ENCODE peak calls at places on chromosome X, in ten cellular contexts. One of them, this sample, is unnamed.
A peak's percentile ranks its signal among the peaks of the same experiment; 100 is the strongest.

GRCh38 chrX:107710617-107711391 is 64.8 kb downstream of the TSC22D3 start:
- DNase-seq in ovary: no peak
- DNase-seq in amniotic stem cell: peak; percentile 68
- DNase-seq in glutamatergic neuron: no peak
- DNase-seq in activated T-helper 9 cell treated with anti-CD3 and anti-CD28 coated beads, Interleukin-2, amount 50 U/mL, for 16 hours: no peak
- DNase-seq in GM23248: peak; percentile 94
- DNase-seq in GM10248: peak; percentile 74
- DNase-seq in transverse colon: peak; percentile 49
- DNase-seq in cardiac fibroblast: peak; percentile 97
- DNase-seq in left cardiac atrium: no peak
- DNase-seq in this sample: no peak

GRCh38 chrX:50161143-50161542 is 39.7 kb downstream of the AKAP4 start:
- DNase-seq in cardiac fibroblast: peak; percentile 42
- DNase-seq in GM10248: no peak
- DNase-seq in ovary: no peak
- DNase-seq in left cardiac atrium: no peak
- DNase-seq in amniotic stem cell: no peak
- DNase-seq in glutamatergic neuron: no peak
- DNase-seq in activated T-helper 9 cell treated with anti-CD3 and anti-CD28 coated beads, Interleukin-2, amount 50 U/mL, for 16 hours: no peak
- DNase-seq in GM23248: peak; percentile 28
- DNase-seq in transverse colon: no peak
- DNase-seq in this sample: no peak

GRCh38 chrX:37746268-37746931 is 33.5 kb upstream of the CYBB start:
- DNase-seq in activated T-helper 9 cell treated with anti-CD3 and anti-CD28 coated beads, Interleukin-2, amount 50 U/mL, for 16 hours: no peak
- DNase-seq in glutamatergic neuron: no peak
- DNase-seq in GM10248: peak; percentile 45
- DNase-seq in amniotic stem cell: no peak
- DNase-seq in GM23248: no peak
- DNase-seq in cardiac fibroblast: no peak
- DNase-seq in left cardiac atrium: no peak
- DNase-seq in ovary: no peak
- DNase-seq in transverse colon: no peak
- DNase-seq in this sample: no peak

GRCh38 chrX:133401539-133401938 is 13.8 kb downstream of the GPC4 start:
- DNase-seq in transverse colon: no peak
- DNase-seq in GM10248: no peak
- DNase-seq in activated T-helper 9 cell treated with anti-CD3 and anti-CD28 coated beads, Interleukin-2, amount 50 U/mL, for 16 hours: no peak
- DNase-seq in left cardiac atrium: no peak
- DNase-seq in cardiac fibroblast: no peak
- DNase-seq in GM23248: peak; percentile 32
- DNase-seq in amniotic stem cell: no peak
- DNase-seq in glutamatergic neuron: no peak
- DNase-seq in ovary: no peak
- DNase-seq in this sample: no peak

GRCh38 chrX:30957753-30958152 is 68.7 kb upstream of the TAB3 start:
- DNase-seq in cardiac fibroblast: peak; percentile 50
- DNase-seq in left cardiac atrium: no peak
- DNase-seq in glutamatergic neuron: no peak
- DNase-seq in transverse colon: no peak
- DNase-seq in GM23248: peak; percentile 50
- DNase-seq in GM10248: no peak
- DNase-seq in activated T-helper 9 cell treated with anti-CD3 and anti-CD28 coated beads, Interleukin-2, amount 50 U/mL, for 16 hours: no peak
- DNase-seq in ovary: no peak
- DNase-seq in amniotic stem cell: no peak
- DNase-seq in this sample: peak; percentile 28

GRCh38 chrX:78024349-78025108 is 55.1 kb upstream of the PGAM4 start:
- DNase-seq in amniotic stem cell: no peak
- DNase-seq in left cardiac atrium: no peak
- DNase-seq in ovary: no peak
- DNase-seq in GM23248: peak; percentile 10
- DNase-seq in activated T-helper 9 cell treated with anti-CD3 and anti-CD28 coated beads, Interleukin-2, amount 50 U/mL, for 16 hours: no peak
- DNase-seq in cardiac fibroblast: peak; percentile 56
- DNase-seq in transverse colon: peak; percentile 69
- DNase-seq in GM10248: peak; percentile 45
- DNase-seq in glutamatergic neuron: no peak
- DNase-seq in this sample: peak; percentile 41

GRCh38 chrX:129529685-129530281 is 6.5 kb upstream of the SMARCA1 start:
- DNase-seq in amniotic stem cell: no peak
- DNase-seq in left cardiac atrium: no peak
- DNase-seq in glutamatergic neuron: no peak
- DNase-seq in GM23248: peak; percentile 14
- DNase-seq in ovary: no peak
- DNase-seq in cardiac fibroblast: peak; percentile 47
- DNase-seq in activated T-helper 9 cell treated with anti-CD3 and anti-CD28 coated beads, Interleukin-2, amount 50 U/mL, for 16 hours: no peak
- DNase-seq in GM10248: no peak
- DNase-seq in transverse colon: no peak
- DNase-seq in this sample: no peak

GRCh38 chrX:134741801-134742200 is 83.5 kb upstream of the PLAC1 start:
- DNase-seq in GM10248: no peak
- DNase-seq in ovary: no peak
- DNase-seq in amniotic stem cell: no peak
- DNase-seq in activated T-helper 9 cell treated with anti-CD3 and anti-CD28 coated beads, Interleukin-2, amount 50 U/mL, for 16 hours: no peak
- DNase-seq in left cardiac atrium: no peak
- DNase-seq in transverse colon: no peak
- DNase-seq in cardiac fibroblast: no peak
- DNase-seq in GM23248: no peak
- DNase-seq in glutamatergic neuron: peak; percentile 19
- DNase-seq in this sample: no peak

GRCh38 chrX:20270557-20270880 is 3.8 kb upstream of the RPS6KA3 start:
- DNase-seq in amniotic stem cell: no peak
- DNase-seq in cardiac fibroblast: peak; percentile 42
- DNase-seq in GM10248: no peak
- DNase-seq in GM23248: peak; percentile 55
- DNase-seq in glutamatergic neuron: no peak
- DNase-seq in transverse colon: no peak
- DNase-seq in ovary: no peak
- DNase-seq in left cardiac atrium: no peak
- DNase-seq in activated T-helper 9 cell treated with anti-CD3 and anti-CD28 coated beads, Interleukin-2, amount 50 U/mL, for 16 hours: no peak
- DNase-seq in this sample: no peak

GRCh38 chrX:13933851-13934250 is 95.8 kb downstream of the GEMIN8 start:
- DNase-seq in glutamatergic neuron: no peak
- DNase-seq in GM23248: no peak
- DNase-seq in GM10248: no peak
- DNase-seq in activated T-helper 9 cell treated with anti-CD3 and anti-CD28 coated beads, Interleukin-2, amount 50 U/mL, for 16 hours: no peak
- DNase-seq in cardiac fibroblast: no peak
- DNase-seq in amniotic stem cell: no peak
- DNase-seq in transverse colon: no peak
- DNase-seq in ovary: no peak
- DNase-seq in left cardiac atrium: no peak
- DNase-seq in this sample: no peak

GRCh38 chrX:1407035-1407434 is 15.1 kb upstream of the SLC25A6 start:
- DNase-seq in amniotic stem cell: no peak
- DNase-seq in cardiac fibroblast: no peak
- DNase-seq in left cardiac atrium: no peak
- DNase-seq in activated T-helper 9 cell treated with anti-CD3 and anti-CD28 coated beads, Interleukin-2, amount 50 U/mL, for 16 hours: no peak
- DNase-seq in GM10248: no peak
- DNase-seq in GM23248: no peak
- DNase-seq in glutamatergic neuron: no peak
- DNase-seq in ovary: no peak
- DNase-seq in transverse colon: no peak
- DNase-seq in this sample: no peak

GRCh38 chrX:69262036-69262905 is 97.0 kb upstream of the PJA1 start:
- DNase-seq in ovary: peak; percentile 56
- DNase-seq in left cardiac atrium: no peak
- DNase-seq in cardiac fibroblast: peak; percentile 1
- DNase-seq in glutamatergic neuron: no peak
- DNase-seq in GM10248: no peak
- DNase-seq in activated T-helper 9 cell treated with anti-CD3 and anti-CD28 coated beads, Interleukin-2, amount 50 U/mL, for 16 hours: no peak
- DNase-seq in amniotic stem cell: no peak
- DNase-seq in GM23248: peak; percentile 4
- DNase-seq in transverse colon: no peak
- DNase-seq in this sample: no peak

GRCh38 chrX:47936224-47936939 is 67.4 kb downstream of the ZNF182 start:
- DNase-seq in activated T-helper 9 cell treated with anti-CD3 and anti-CD28 coated beads, Interleukin-2, amount 50 U/mL, for 16 hours: no peak
- DNase-seq in cardiac fibroblast: no peak
- DNase-seq in glutamatergic neuron: no peak
- DNase-seq in amniotic stem cell: no peak
- DNase-seq in GM10248: peak; percentile 12
- DNase-seq in transverse colon: no peak
- DNase-seq in left cardiac atrium: no peak
- DNase-seq in ovary: no peak
- DNase-seq in GM23248: no peak
- DNase-seq in this sample: no peak

GRCh38 chrX:67543818-67544217 is at the start of gene AR:
- DNase-seq in ovary: peak; percentile 76
- DNase-seq in activated T-helper 9 cell treated with anti-CD3 and anti-CD28 coated beads, Interleukin-2, amount 50 U/mL, for 16 hours: no peak
- DNase-seq in glutamatergic neuron: peak; percentile 50
- DNase-seq in transverse colon: peak; percentile 26
- DNase-seq in left cardiac atrium: peak; percentile 76
- DNase-seq in GM10248: no peak
- DNase-seq in amniotic stem cell: no peak
- DNase-seq in GM23248: peak; percentile 64
- DNase-seq in cardiac fibroblast: peak; percentile 53
- DNase-seq in this sample: peak; percentile 59

GRCh38 chrX:13688384-13688771 is 550 bp upstream of the RAB9A start:
- DNase-seq in amniotic stem cell: no peak
- DNase-seq in GM23248: no peak
- DNase-seq in activated T-helper 9 cell treated with anti-CD3 and anti-CD28 coated beads, Interleukin-2, amount 50 U/mL, for 16 hours: no peak
- DNase-seq in GM10248: no peak
- DNase-seq in transverse colon: no peak
- DNase-seq in left cardiac atrium: no peak
- DNase-seq in cardiac fibroblast: no peak
- DNase-seq in glutamatergic neuron: no peak
- DNase-seq in ovary: no peak
- DNase-seq in this sample: no peak

GRCh38 chrX:153647461-153648357 is 706 bp downstream of the DUSP9 start:
- DNase-seq in GM10248: no peak
- DNase-seq in left cardiac atrium: peak; percentile 22
- DNase-seq in amniotic stem cell: no peak
- DNase-seq in GM23248: peak; percentile 13
- DNase-seq in cardiac fibroblast: no peak
- DNase-seq in activated T-helper 9 cell treated with anti-CD3 and anti-CD28 coated beads, Interleukin-2, amount 50 U/mL, for 16 hours: no peak
- DNase-seq in transverse colon: no peak
- DNase-seq in ovary: no peak
- DNase-seq in glutamatergic neuron: no peak
- DNase-seq in this sample: peak; percentile 10

GRCh38 chrX:41824551-41824950 is 98.8 kb downstream of the CASK start:
- DNase-seq in amniotic stem cell: no peak
- DNase-seq in GM23248: peak; percentile 65
- DNase-seq in cardiac fibroblast: peak; percentile 53
- DNase-seq in ovary: no peak
- DNase-seq in transverse colon: no peak
- DNase-seq in GM10248: no peak
- DNase-seq in activated T-helper 9 cell treated with anti-CD3 and anti-CD28 coated beads, Interleukin-2, amount 50 U/mL, for 16 hours: no peak
- DNase-seq in glutamatergic neuron: no peak
- DNase-seq in left cardiac atrium: no peak
- DNase-seq in this sample: no peak

GRCh38 chrX:16077811-16078210 is 45.6 kb upstream of the GRPR start:
- DNase-seq in GM10248: no peak
- DNase-seq in left cardiac atrium: no peak
- DNase-seq in activated T-helper 9 cell treated with anti-CD3 and anti-CD28 coated beads, Interleukin-2, amount 50 U/mL, for 16 hours: no peak
- DNase-seq in ovary: no peak
- DNase-seq in glutamatergic neuron: no peak
- DNase-seq in GM23248: no peak
- DNase-seq in amniotic stem cell: no peak
- DNase-seq in transverse colon: no peak
- DNase-seq in cardiac fibroblast: no peak
- DNase-seq in this sample: no peak

GRCh38 chrX:137547291-137547690 is 18.6 kb upstream of the ZIC3 start:
- DNase-seq in ovary: no peak
- DNase-seq in glutamatergic neuron: no peak
- DNase-seq in GM10248: no peak
- DNase-seq in GM23248: no peak
- DNase-seq in activated T-helper 9 cell treated with anti-CD3 and anti-CD28 coated beads, Interleukin-2, amount 50 U/mL, for 16 hours: no peak
- DNase-seq in transverse colon: no peak
- DNase-seq in cardiac fibroblast: no peak
- DNase-seq in left cardiac atrium: no peak
- DNase-seq in amniotic stem cell: no peak
- DNase-seq in this sample: no peak

GRCh38 chrX:1391707-1392375 is at the start of gene SLC25A6:
- DNase-seq in left cardiac atrium: peak; percentile 99
- DNase-seq in activated T-helper 9 cell treated with anti-CD3 and anti-CD28 coated beads, Interleukin-2, amount 50 U/mL, for 16 hours: peak; percentile 99
- DNase-seq in amniotic stem cell: no peak
- DNase-seq in GM10248: peak; percentile 100
- DNase-seq in GM23248: peak; percentile 99
- DNase-seq in transverse colon: peak; percentile 99
- DNase-seq in cardiac fibroblast: peak; percentile 98
- DNase-seq in glutamatergic neuron: peak; percentile 100
- DNase-seq in ovary: peak; percentile 99
- DNase-seq in this sample: peak; percentile 99

GRCh38 chrX:123803331-123803983 is 56.4 kb upstream of the XIAP start:
- DNase-seq in glutamatergic neuron: no peak
- DNase-seq in transverse colon: no peak
- DNase-seq in cardiac fibroblast: peak; percentile 77
- DNase-seq in GM23248: peak; percentile 78
- DNase-seq in amniotic stem cell: peak; percentile 34
- DNase-seq in left cardiac atrium: peak; percentile 41
- DNase-seq in GM10248: no peak
- DNase-seq in ovary: no peak
- DNase-seq in activated T-helper 9 cell treated with anti-CD3 and anti-CD28 coated beads, Interleukin-2, amount 50 U/mL, for 16 hours: no peak
- DNase-seq in this sample: no peak

GRCh38 chrX:148649145-148649645 is 148.8 kb downstream of the AFF2 start:
- DNase-seq in cardiac fibroblast: no peak
- DNase-seq in activated T-helper 9 cell treated with anti-CD3 and anti-CD28 coated beads, Interleukin-2, amount 50 U/mL, for 16 hours: no peak
- DNase-seq in left cardiac atrium: no peak
- DNase-seq in GM23248: peak; percentile 7
- DNase-seq in ovary: no peak
- DNase-seq in GM10248: no peak
- DNase-seq in glutamatergic neuron: no peak
- DNase-seq in amniotic stem cell: no peak
- DNase-seq in transverse colon: no peak
- DNase-seq in this sample: no peak

GRCh38 chrX:136598631-136599030 is 49.3 kb upstream of the CD40LG start:
- DNase-seq in GM23248: no peak
- DNase-seq in transverse colon: no peak
- DNase-seq in glutamatergic neuron: no peak
- DNase-seq in cardiac fibroblast: no peak
- DNase-seq in ovary: no peak
- DNase-seq in amniotic stem cell: no peak
- DNase-seq in left cardiac atrium: no peak
- DNase-seq in GM10248: no peak
- DNase-seq in activated T-helper 9 cell treated with anti-CD3 and anti-CD28 coated beads, Interleukin-2, amount 50 U/mL, for 16 hours: peak; percentile 24
- DNase-seq in this sample: no peak

GRCh38 chrX:131262738-131263679 is 26.1 kb downstream of the IGSF1 start:
- DNase-seq in GM10248: no peak
- DNase-seq in amniotic stem cell: no peak
- DNase-seq in GM23248: peak; percentile 0
- DNase-seq in transverse colon: peak; percentile 15
- DNase-seq in activated T-helper 9 cell treated with anti-CD3 and anti-CD28 coated beads, Interleukin-2, amount 50 U/mL, for 16 hours: no peak
- DNase-seq in glutamatergic neuron: peak; percentile 36
- DNase-seq in left cardiac atrium: no peak
- DNase-seq in ovary: no peak
- DNase-seq in cardiac fibroblast: no peak
- DNase-seq in this sample: no peak

GRCh38 chrX:55161581-55161980 is 58.6 kb upstream of the PAGE5 start:
- DNase-seq in glutamatergic neuron: no peak
- DNase-seq in left cardiac atrium: no peak
- DNase-seq in transverse colon: no peak
- DNase-seq in amniotic stem cell: no peak
- DNase-seq in GM10248: no peak
- DNase-seq in activated T-helper 9 cell treated with anti-CD3 and anti-CD28 coated beads, Interleukin-2, amount 50 U/mL, for 16 hours: no peak
- DNase-seq in ovary: no peak
- DNase-seq in cardiac fibroblast: no peak
- DNase-seq in GM23248: peak; percentile 30
- DNase-seq in this sample: no peak

GRCh38 chrX:23784487-23785301 is 1.7 kb downstream of the SAT1 start:
- DNase-seq in amniotic stem cell: no peak
- DNase-seq in cardiac fibroblast: peak; percentile 91
- DNase-seq in glutamatergic neuron: no peak
- DNase-seq in GM23248: peak; percentile 85
- DNase-seq in activated T-helper 9 cell treated with anti-CD3 and anti-CD28 coated beads, Interleukin-2, amount 50 U/mL, for 16 hours: no peak
- DNase-seq in transverse colon: no peak
- DNase-seq in GM10248: no peak
- DNase-seq in ovary: no peak
- DNase-seq in left cardiac atrium: no peak
- DNase-seq in this sample: no peak

GRCh38 chrX:18617351-18617750 is 54.6 kb downstream of the RS1 start:
- DNase-seq in ovary: no peak
- DNase-seq in activated T-helper 9 cell treated with anti-CD3 and anti-CD28 coated beads, Interleukin-2, amount 50 U/mL, for 16 hours: no peak
- DNase-seq in GM23248: peak; percentile 47
- DNase-seq in GM10248: no peak
- DNase-seq in transverse colon: peak; percentile 42
- DNase-seq in left cardiac atrium: no peak
- DNase-seq in cardiac fibroblast: peak; percentile 81
- DNase-seq in glutamatergic neuron: no peak
- DNase-seq in amniotic stem cell: no peak
- DNase-seq in this sample: no peak

GRCh38 chrX:129478516-129478915 is 44.8 kb downstream of the SMARCA1 start:
- DNase-seq in GM10248: no peak
- DNase-seq in cardiac fibroblast: peak; percentile 16
- DNase-seq in amniotic stem cell: no peak
- DNase-seq in ovary: no peak
- DNase-seq in glutamatergic neuron: no peak
- DNase-seq in GM23248: peak; percentile 16
- DNase-seq in left cardiac atrium: no peak
- DNase-seq in transverse colon: no peak
- DNase-seq in activated T-helper 9 cell treated with anti-CD3 and anti-CD28 coated beads, Interleukin-2, amount 50 U/mL, for 16 hours: no peak
- DNase-seq in this sample: peak; percentile 3